ENCODE peak calls at places on chromosome 1, in eight cellular contexts. One of them, this sample, is unnamed.

GRCh38 chr1:24551290-24551859 is 4.5 kb upstream of the NCMAP start:
- DNase-seq in substantia nigra: no peak
- DNase-seq in GM12891: no peak
- DNase-seq in lower lobe of right lung: no peak
- DNase-seq in left cardiac atrium: no peak
- DNase-seq in stimulated activated naive B cell treated with anti-CD40 and anti-IgM and Interleukin-4, amounts not matched to agents 10 μg/mL and 1 μg/mL and 100 μg/mL, for 72 hours: no peak
- DNase-seq in left ventricle myocardium inferior: no peak
- DNase-seq in GM12878: no peak
- DNase-seq in this sample: no peak

GRCh38 chr1:88001460-88001859 is 672.8 kb downstream of the LMO4 start:
- DNase-seq in left cardiac atrium: no peak
- DNase-seq in left ventricle myocardium inferior: no peak
- DNase-seq in substantia nigra: no peak
- DNase-seq in GM12891: no peak
- DNase-seq in lower lobe of right lung: no peak
- DNase-seq in stimulated activated naive B cell treated with anti-CD40 and anti-IgM and Interleukin-4, amounts not matched to agents 10 μg/mL and 1 μg/mL and 100 μg/mL, for 72 hours: no peak
- DNase-seq in GM12878: no peak
- DNase-seq in this sample: no peak

GRCh38 chr1:22326931-22327330 is 124.7 kb upstream of the ZBTB40 start:
- DNase-seq in GM12878: no peak
- DNase-seq in GM12891: no peak
- DNase-seq in left ventricle myocardium inferior: no peak
- DNase-seq in stimulated activated naive B cell treated with anti-CD40 and anti-IgM and Interleukin-4, amounts not matched to agents 10 μg/mL and 1 μg/mL and 100 μg/mL, for 72 hours: no peak
- DNase-seq in left cardiac atrium: no peak
- DNase-seq in lower lobe of right lung: no peak
- DNase-seq in substantia nigra: no peak
- DNase-seq in this sample: no peak

GRCh38 chr1:229913491-229913890 is 153.5 kb upstream of the GALNT2 start:
- DNase-seq in stimulated activated naive B cell treated with anti-CD40 and anti-IgM and Interleukin-4, amounts not matched to agents 10 μg/mL and 1 μg/mL and 100 μg/mL, for 72 hours: no peak
- DNase-seq in left cardiac atrium: no peak
- DNase-seq in substantia nigra: no peak
- DNase-seq in GM12878: no peak
- DNase-seq in lower lobe of right lung: no peak
- DNase-seq in left ventricle myocardium inferior: no peak
- DNase-seq in GM12891: no peak
- DNase-seq in this sample: no peak

GRCh38 chr1:37325010-37325409 is 149.4 kb upstream of the ZC3H12A start:
- DNase-seq in substantia nigra: peak
- DNase-seq in lower lobe of right lung: no peak
- DNase-seq in left ventricle myocardium inferior: no peak
- DNase-seq in GM12891: no peak
- DNase-seq in stimulated activated naive B cell treated with anti-CD40 and anti-IgM and Interleukin-4, amounts not matched to agents 10 μg/mL and 1 μg/mL and 100 μg/mL, for 72 hours: no peak
- DNase-seq in left cardiac atrium: no peak
- DNase-seq in GM12878: no peak
- DNase-seq in this sample: peak

GRCh38 chr1:12629521-12629956 is 11.5 kb upstream of the DHRS3 start:
- DNase-seq in left cardiac atrium: no peak
- DNase-seq in left ventricle myocardium inferior: no peak
- DNase-seq in stimulated activated naive B cell treated with anti-CD40 and anti-IgM and Interleukin-4, amounts not matched to agents 10 μg/mL and 1 μg/mL and 100 μg/mL, for 72 hours: no peak
- DNase-seq in GM12878: no peak
- DNase-seq in substantia nigra: no peak
- DNase-seq in lower lobe of right lung: no peak
- DNase-seq in GM12891: no peak
- DNase-seq in this sample: no peak

GRCh38 chr1:36781098-36781497 is 253.2 kb downstream of the GRIK3 start:
- DNase-seq in left cardiac atrium: no peak
- DNase-seq in lower lobe of right lung: no peak
- DNase-seq in left ventricle myocardium inferior: no peak
- DNase-seq in substantia nigra: no peak
- DNase-seq in stimulated activated naive B cell treated with anti-CD40 and anti-IgM and Interleukin-4, amounts not matched to agents 10 μg/mL and 1 μg/mL and 100 μg/mL, for 72 hours: no peak
- DNase-seq in GM12878: no peak
- DNase-seq in GM12891: no peak
- DNase-seq in this sample: no peak

GRCh38 chr1:26831059-26831458 is 4.6 kb downstream of the ZDHHC18 start:
- DNase-seq in lower lobe of right lung: no peak
- DNase-seq in stimulated activated naive B cell treated with anti-CD40 and anti-IgM and Interleukin-4, amounts not matched to agents 10 μg/mL and 1 μg/mL and 100 μg/mL, for 72 hours: no peak
- DNase-seq in GM12891: no peak
- DNase-seq in substantia nigra: no peak
- DNase-seq in left ventricle myocardium inferior: no peak
- DNase-seq in GM12878: no peak
- DNase-seq in left cardiac atrium: no peak
- DNase-seq in this sample: no peak

GRCh38 chr1:30106125-30106524 is 617.3 kb downstream of the MATN1 start:
- DNase-seq in substantia nigra: no peak
- DNase-seq in GM12891: no peak
- DNase-seq in stimulated activated naive B cell treated with anti-CD40 and anti-IgM and Interleukin-4, amounts not matched to agents 10 μg/mL and 1 μg/mL and 100 μg/mL, for 72 hours: no peak
- DNase-seq in left ventricle myocardium inferior: peak
- DNase-seq in GM12878: no peak
- DNase-seq in lower lobe of right lung: no peak
- DNase-seq in left cardiac atrium: peak
- DNase-seq in this sample: no peak

GRCh38 chr1:205247130-205247921 is 19.6 kb downstream of the TMCC2 start:
- DNase-seq in left ventricle myocardium inferior: no peak
- DNase-seq in GM12891: no peak
- DNase-seq in lower lobe of right lung: no peak
- DNase-seq in GM12878: no peak
- DNase-seq in substantia nigra: peak
- DNase-seq in stimulated activated naive B cell treated with anti-CD40 and anti-IgM and Interleukin-4, amounts not matched to agents 10 μg/mL and 1 μg/mL and 100 μg/mL, for 72 hours: no peak
- DNase-seq in left cardiac atrium: no peak
- DNase-seq in this sample: peak